ENCODE peak calls at places on chromosomes 5 and 9, in five cellular contexts. One of them, this sample, is unnamed. For H3K4me1, the result is how much of the 10 kb centered on the place peaks cover.

GRCh38 chr5:644971-645370 is 32.8 kb downstream of the CEP72 start:
- DNase-seq in GM12878: no peak
- DNase-seq in K562: no peak
- DNase-seq in HepG2: no peak
- DNase-seq in A549: no peak
- DNase-seq in this sample: no peak

GRCh38 chr9:126421567-126422428 is 95.2 kb downstream of the MVB12B start:
- DNase-seq in A549: no peak
- DNase-seq in GM12878: no peak
- DNase-seq in HepG2: no peak
- DNase-seq in K562: no peak
- DNase-seq in this sample: peak

GRCh38 chr9:15081021-15081753 is 171.0 kb upstream of the FREM1 start:
- DNase-seq in A549: no peak
- DNase-seq in GM12878: no peak
- DNase-seq in K562: no peak
- DNase-seq in HepG2: peak
- DNase-seq in this sample: no peak

GRCh38 chr5:124025306-124025705 is 513.3 kb downstream of the CSNK1G3 start:
- DNase-seq in K562: no peak
- DNase-seq in HepG2: no peak
- DNase-seq in GM12878: no peak
- DNase-seq in A549: no peak
- DNase-seq in this sample: no peak

GRCh38 chr5:159405611-159406031 is 75.3 kb upstream of the IL12B start:
- DNase-seq in HepG2: no peak
- DNase-seq in A549: no peak
- DNase-seq in K562: no peak
- DNase-seq in GM12878: peak
- DNase-seq in this sample: no peak

GRCh38 chr5:107470007-107470582 is 200.6 kb downstream of the EFNA5 start:
- DNase-seq in A549: no peak
- DNase-seq in HepG2: no peak
- DNase-seq in GM12878: no peak
- DNase-seq in K562: no peak
- DNase-seq in this sample: no peak

GRCh38 chr9:31608413-31608812 is 776.0 kb upstream of the ACO1 start:
- DNase-seq in GM12878: no peak
- DNase-seq in HepG2: no peak
- DNase-seq in A549: no peak
- DNase-seq in K562: no peak
- DNase-seq in this sample: no peak

GRCh38 chr9:137157618-137158502 is 12.0 kb downstream of the LRRC26 start:
- DNase-seq in GM12878: no peak
- DNase-seq in HepG2: no peak
- DNase-seq in A549: no peak
- DNase-seq in K562: peak
- DNase-seq in this sample: no peak

DNA sequence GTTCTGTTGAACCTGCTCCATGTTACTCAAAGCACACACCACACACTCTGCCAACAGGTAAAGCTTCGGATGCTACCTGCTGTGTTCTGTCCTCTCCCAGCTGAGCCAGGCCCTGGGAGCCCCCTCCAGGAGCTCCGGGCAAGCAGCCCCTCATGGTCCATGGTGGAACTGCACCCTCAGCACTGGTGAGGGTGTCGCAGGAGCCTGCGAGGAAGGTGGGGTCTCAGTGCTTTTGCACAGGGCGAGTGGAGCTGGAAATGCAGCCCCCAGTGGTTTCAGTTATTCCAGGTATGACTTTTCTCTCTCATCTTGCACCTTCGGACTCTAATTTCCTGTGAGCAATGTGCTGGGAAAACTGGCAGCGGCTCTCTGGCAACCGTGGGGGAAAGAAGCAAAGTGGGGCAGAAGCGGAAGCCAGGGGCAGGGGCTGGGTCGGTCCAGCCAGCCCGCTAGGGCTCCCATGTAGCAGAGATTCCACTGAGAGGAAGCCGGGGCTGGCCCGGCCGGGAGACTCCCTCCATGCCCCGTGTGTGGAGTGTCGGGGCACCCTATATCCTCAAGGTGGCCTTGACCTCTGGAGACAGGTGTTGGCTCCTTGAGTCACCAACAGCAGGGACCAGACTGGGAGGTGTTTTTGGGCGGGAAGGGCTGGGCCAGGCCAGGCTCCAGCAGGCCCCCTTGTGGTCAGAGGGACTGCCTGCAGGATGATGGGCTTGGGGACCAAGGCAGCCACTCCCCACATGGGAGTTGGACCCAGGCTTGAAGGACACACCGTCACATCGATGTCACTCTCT is 75.6 kb upstream of the PRSS3 start:
- DNase-seq in HepG2: peak
- DNase-seq in GM12878: no peak
- DNase-seq in K562: peak
- DNase-seq in A549: peak
- DNase-seq in this sample: peak
- TF ChIP-seq KDM1A in HepG2: no peak
- TF ChIP-seq KDM1A in GM12878: no peak
- TF ChIP-seq KDM1A in K562: no peak
- TF ChIP-seq KDM1A in A549: no peak
- TF ChIP-seq KDM1A in this sample: no peak

DNA sequence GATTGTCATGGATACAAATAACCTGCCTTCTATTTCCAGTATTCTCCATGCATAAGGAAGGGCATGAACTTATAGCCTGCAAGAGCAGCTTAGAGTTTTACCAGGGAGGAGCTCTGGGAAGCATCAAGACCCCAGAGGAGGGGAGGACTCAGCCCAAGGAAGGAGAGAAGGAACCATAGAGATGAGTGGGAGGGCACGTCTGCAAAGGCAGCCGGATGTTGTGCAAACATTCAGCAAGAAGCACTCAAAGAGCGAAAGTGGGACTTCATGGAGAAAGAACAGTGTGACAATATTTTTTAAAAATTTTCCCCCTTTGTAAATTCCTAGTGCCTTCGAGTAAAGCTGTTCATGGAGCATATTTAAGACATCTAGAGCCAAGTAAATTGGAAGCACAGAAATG is 270.1 kb upstream of the PTGER4 start:
- DNase-seq in A549: no peak
- DNase-seq in GM12878: no peak
- DNase-seq in K562: no peak
- DNase-seq in HepG2: no peak
- DNase-seq in this sample: no peak
- H3K4me1 ChIP-seq in A549: under half
- H3K4me1 ChIP-seq in GM12878: under half
- H3K4me1 ChIP-seq in K562: under half
- H3K4me1 ChIP-seq in HepG2: under half
- H3K4me1 ChIP-seq in this sample: under half

DNA sequence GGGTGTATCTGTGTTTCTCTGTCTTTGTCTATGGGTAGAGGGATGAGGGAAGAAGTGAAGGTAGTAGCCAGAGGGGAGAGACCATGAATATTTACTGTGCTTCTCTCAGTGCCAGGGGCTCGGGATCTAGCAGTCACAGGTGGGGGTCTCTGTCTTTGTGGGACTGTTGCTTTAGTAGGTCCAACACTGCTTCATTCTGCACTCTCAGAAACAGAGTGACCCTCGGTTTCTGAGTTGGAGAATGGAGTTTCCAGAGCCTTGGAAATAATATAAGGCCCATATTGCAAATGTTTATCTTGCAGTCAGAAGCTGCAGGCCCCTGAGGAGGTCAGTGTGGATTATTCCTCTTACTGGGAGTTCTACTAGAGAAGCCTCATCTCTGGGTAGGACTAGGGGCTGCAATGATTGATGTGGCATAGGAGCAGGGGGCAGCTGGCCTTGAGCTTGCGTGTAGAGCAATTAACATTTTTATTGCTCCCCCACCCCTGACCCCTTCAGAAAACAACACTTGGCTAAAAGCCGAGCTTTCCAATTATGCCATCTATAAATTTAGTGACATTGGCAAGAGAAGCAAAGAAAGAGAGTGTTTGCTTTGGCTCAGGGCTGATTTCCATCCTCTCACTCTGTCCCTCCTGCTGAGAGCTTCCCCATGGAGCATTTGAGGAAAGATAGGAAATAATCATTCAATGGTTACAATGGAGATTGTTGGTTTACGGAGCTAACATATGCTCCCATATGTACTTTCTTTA is 55.0 kb upstream of the TRPC7 start:
- DNase-seq in K562: no peak
- DNase-seq in HepG2: no peak
- DNase-seq in GM12878: no peak
- DNase-seq in A549: no peak
- DNase-seq in this sample: no peak
- TF ChIP-seq KDM1A in K562: no peak
- TF ChIP-seq KDM1A in HepG2: no peak
- TF ChIP-seq KDM1A in GM12878: no peak
- TF ChIP-seq KDM1A in A549: no peak
- TF ChIP-seq KDM1A in this sample: no peak

GRCh38 chr5:172769324-172769597 is 1.7 kb downstream of the DUSP1 start:
- DNase-seq in K562: no peak
- DNase-seq in A549: no peak
- DNase-seq in GM12878: no peak
- DNase-seq in HepG2: no peak
- DNase-seq in this sample: no peak
- H3K4me1 ChIP-seq in K562: under half
- H3K4me1 ChIP-seq in A549: under half
- H3K4me1 ChIP-seq in GM12878: under half
- H3K4me1 ChIP-seq in HepG2: half or more
- H3K4me1 ChIP-seq in this sample: under half

DNA sequence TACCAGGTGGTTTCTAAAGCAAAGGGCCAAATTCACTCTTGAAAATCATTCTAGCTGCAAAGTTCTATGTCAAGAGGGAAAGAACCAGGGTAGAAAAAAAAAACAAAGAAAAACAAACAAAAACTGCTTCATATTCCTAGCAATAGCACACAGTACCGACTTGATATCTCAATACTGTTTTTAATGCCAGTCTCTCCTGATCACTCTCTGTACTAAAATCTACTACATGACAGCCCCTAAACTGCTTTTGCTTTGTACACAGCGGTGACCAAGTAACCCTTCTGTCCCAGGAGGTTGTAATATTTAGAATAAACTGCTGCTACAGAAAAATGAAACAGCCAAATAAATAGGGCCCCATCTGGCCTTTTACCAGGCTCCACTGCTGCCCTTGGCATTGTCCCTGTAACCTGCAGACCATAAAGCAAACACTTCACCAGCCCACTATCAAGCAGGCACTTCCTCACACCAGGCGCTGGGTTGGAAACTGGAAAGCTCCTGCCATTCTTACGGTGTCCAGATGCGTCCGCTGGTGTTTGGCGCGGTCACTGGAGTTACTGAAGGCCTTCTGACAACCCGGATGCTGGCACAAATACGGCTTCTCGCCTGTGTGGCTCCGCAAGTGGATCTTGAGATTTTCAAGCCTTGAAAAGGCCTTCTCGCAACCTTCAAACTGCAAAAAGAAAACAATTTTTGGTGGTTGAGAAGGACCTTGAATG is 363.2 kb downstream of the GLIS3 start:
- DNase-seq in HepG2: no peak
- DNase-seq in A549: no peak
- DNase-seq in K562: no peak
- DNase-seq in GM12878: no peak
- DNase-seq in this sample: no peak
- TF ChIP-seq KDM1A in HepG2: no peak
- TF ChIP-seq KDM1A in A549: no peak
- TF ChIP-seq KDM1A in K562: no peak
- TF ChIP-seq KDM1A in GM12878: no peak
- TF ChIP-seq KDM1A in this sample: no peak

GRCh38 chr5:80151890-80152289 is 104.0 kb downstream of the SERINC5 start:
- DNase-seq in GM12878: no peak
- DNase-seq in A549: no peak
- DNase-seq in HepG2: no peak
- DNase-seq in K562: no peak
- DNase-seq in this sample: no peak
- H3K4me1 ChIP-seq in GM12878: under half
- H3K4me1 ChIP-seq in A549: under half
- H3K4me1 ChIP-seq in HepG2: half or more
- H3K4me1 ChIP-seq in K562: under half
- H3K4me1 ChIP-seq in this sample: under half